ENCODE peak calls at places on chromosomes 16 and 17, in ten cellular contexts. S is transverse colon; D is substantia nigra; W is effector memory CD4-positive, alpha-beta T cell; Y is A549; O is GM23248; P is A673; B is CD8-positive, alpha-beta T cell; L is CD4-positive, CD25-positive, alpha-beta regulatory T cell; J is fibroblast of lung. X is an unnamed sample.

GRCh38 chr16:2964416-2965223 is 545 bp downstream of the KREMEN2 start:
- DNase-seq in B (peak), W (peak), J (no peak), Y (peak), L (peak), S (peak), P (peak), D (no peak), O (peak), X (no peak)

GRCh38 chr17:42422958-42423712 is at the start of gene CAVIN1:
- DNase-seq in J (peak), P (peak), L (no peak), S (peak), B (no peak), Y (peak), W (no peak), D (peak), O (peak), X (peak)

GRCh38 chr16:77431131-77431670 is 3.6 kb downstream of the ADAMTS18 start:
- DNase-seq in J (no peak), P (no peak), L (no peak), Y (no peak), W (no peak), S (no peak), D (no peak), O (peak), B (no peak), X (no peak)

GRCh38 chr17:56943505-56944125 is 17.2 kb downstream of the COIL start:
- DNase-seq in P (no peak), Y (no peak), B (no peak), D (no peak), L (no peak), J (no peak), W (no peak), O (no peak), S (no peak), X (no peak)

GRCh38 chr16:20611975-20612471 is 35.9 kb upstream of the ACSM2B start:
- DNase-seq in W (no peak), D (no peak), B (no peak), J (no peak), Y (no peak), P (no peak), S (no peak), L (no peak), O (no peak), X (no peak)

GRCh38 chr16:2821483-2822157 is 4.6 kb downstream of the PRSS21 start:
- DNase-seq in B (no peak), Y (no peak), S (peak), O (peak), J (no peak), D (no peak), W (no peak), P (no peak), L (no peak), X (no peak)

GRCh38 chr17:9635340-9635739 is 10.0 kb upstream of the USP43 start:
- DNase-seq in W (no peak), S (no peak), O (no peak), Y (no peak), D (no peak), P (no peak), B (no peak), L (no peak), J (no peak), X (no peak)

GRCh38 chr16:21100447-21100846 is 50.2 kb downstream of the DNAH3 start:
- DNase-seq in L (no peak), S (no peak), W (no peak), O (peak), J (peak), D (no peak), P (no peak), B (no peak), Y (peak), X (no peak)

GRCh38 chr16:4639899-4640509 is 15.4 kb downstream of the MGRN1 start:
- DNase-seq in D (no peak), B (no peak), J (no peak), P (no peak), Y (no peak), O (peak), S (no peak), L (no peak), W (no peak), X (no peak)

GRCh38 chr16:66881014-66881417 is 701 bp downstream of the PDP2 start:
- DNase-seq in Y (no peak), L (no peak), B (no peak), D (no peak), O (peak), J (no peak), W (no peak), P (no peak), S (no peak), X (no peak)

GRCh38 chr17:32161506-32162365 is 19.4 kb downstream of the RHOT1 start:
- DNase-seq in W (no peak), Y (no peak), O (peak), P (no peak), S (peak), L (no peak), B (no peak), J (peak), D (no peak), X (no peak)

GRCh38 chr16:88697116-88697830 is 8.9 kb downstream of the RNF166 start:
- DNase-seq in W (no peak), Y (no peak), B (no peak), P (no peak), S (no peak), O (no peak), J (no peak), L (no peak), D (no peak), X (no peak)

GRCh38 chr17:40602445-40603443 is 37.5 kb upstream of the CCR7 start:
- DNase-seq in D (no peak), J (no peak), W (peak), Y (no peak), P (no peak), S (no peak), O (no peak), L (peak), B (peak), X (no peak)

GRCh38 chr17:80192268-80192667 is 22.4 kb downstream of the CARD14 start:
- DNase-seq in B (no peak), J (no peak), W (no peak), D (peak), P (no peak), S (no peak), O (no peak), L (no peak), Y (no peak), X (no peak)

DNA sequence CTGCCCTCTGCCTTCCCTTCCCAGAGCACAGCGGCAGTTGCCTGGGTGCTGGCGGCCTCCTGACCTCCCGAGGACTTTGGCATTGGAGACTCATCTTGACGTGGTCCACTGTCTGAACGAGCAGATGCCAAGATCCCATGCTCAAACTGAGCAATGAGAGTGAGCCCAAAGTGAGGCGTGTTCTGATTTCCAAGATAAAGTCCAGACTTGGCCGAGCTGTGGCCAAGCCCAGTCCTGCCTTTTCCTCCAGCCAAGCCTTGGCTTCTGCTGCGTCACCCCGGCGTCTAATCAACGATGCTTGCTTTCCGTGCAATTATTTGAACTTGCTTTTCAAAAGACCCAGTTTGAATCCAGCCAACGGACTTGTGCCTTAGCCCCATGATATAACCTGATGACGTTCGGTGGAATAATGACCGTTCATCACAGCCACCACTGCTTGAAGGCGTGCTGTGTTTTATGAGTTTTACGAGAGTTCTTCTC is 179.2 kb downstream of the IRF8 start:
- DNase-seq in S (peak), L (no peak), O (no peak), W (no peak), Y (no peak), D (no peak), P (no peak), B (no peak), J (peak), X (no peak)
- H3K27ac ChIP-seq in S (peak), L (no peak), O (no peak), W (no peak), Y (no peak), D (no peak), P (no peak), B (no peak), J (peak), X (no peak)

DNA sequence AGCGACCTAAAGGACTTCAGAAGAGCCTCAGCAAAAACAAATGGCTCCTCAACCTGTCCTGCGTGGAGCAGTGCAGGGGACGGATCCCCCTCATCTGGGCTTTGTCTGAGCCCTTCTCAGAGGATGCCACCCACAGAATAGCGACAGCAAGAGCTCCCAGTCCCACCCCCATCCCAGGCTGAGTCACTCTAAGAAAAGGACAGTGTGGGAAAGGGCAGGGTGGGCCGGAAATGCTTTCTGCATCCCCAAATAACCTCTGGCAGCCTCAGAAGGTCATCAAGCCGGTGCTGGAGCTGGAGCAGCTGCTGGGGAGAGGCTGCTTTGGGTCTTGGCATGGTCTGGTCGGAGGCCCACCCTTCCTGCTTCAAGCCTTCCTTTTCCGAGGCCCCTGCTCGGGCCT is 8.9 kb downstream of the SLC12A4 start:
- DNase-seq in J (peak), L (no peak), S (peak), O (peak), Y (no peak), P (no peak), W (no peak), D (no peak), B (no peak), X (no peak)
- H3K27ac ChIP-seq in J (peak), L (no peak), S (peak), O (peak), Y (no peak), P (peak), W (no peak), D (no peak), B (no peak), X (no peak)

GRCh38 chr17:2175294-2175628 is 120.4 kb downstream of the HIC1 start:
- DNase-seq in S (no peak), L (no peak), O (peak), W (no peak), J (no peak), Y (no peak), P (no peak), D (no peak), B (no peak), X (no peak)

GRCh38 chr17:2173005-2173404 is 118.1 kb downstream of the HIC1 start:
- DNase-seq in J (peak), P (no peak), W (no peak), O (peak), S (no peak), B (no peak), Y (no peak), L (no peak), D (no peak), X (no peak)

GRCh38 chr17:2176484-2177175 is 121.7 kb downstream of the HIC1 start:
- DNase-seq in L (no peak), J (no peak), B (no peak), D (no peak), S (no peak), P (no peak), W (no peak), Y (no peak), O (no peak), X (no peak)

GRCh38 chr17:2174048-2174447 is 119.1 kb downstream of the HIC1 start:
- DNase-seq in O (peak), S (no peak), D (no peak), B (no peak), L (no peak), P (no peak), J (no peak), Y (no peak), W (no peak), X (no peak)

GRCh38 chr17:2174471-2175293 is 119.8 kb downstream of the HIC1 start:
- DNase-seq in D (no peak), O (peak), L (no peak), W (no peak), B (no peak), P (no peak), J (peak), Y (peak), S (peak), X (no peak)
- H3K27ac ChIP-seq in D (no peak), O (peak), L (no peak), W (no peak), B (no peak), P (no peak), J (peak), Y (peak), S (peak), X (no peak)

GRCh38 chr17:46152423-46152822 is 40.8 kb downstream of the KANSL1 start:
- DNase-seq in W (no peak), S (no peak), D (no peak), O (no peak), L (no peak), J (no peak), Y (no peak), P (no peak), B (no peak), X (no peak)
- H3K27ac ChIP-seq in W (no peak), S (no peak), D (no peak), O (no peak), L (peak), J (no peak), Y (no peak), P (no peak), B (no peak), X (no peak)

GRCh38 chr16:13939821-13940220 is 19.9 kb downstream of the ERCC4 start:
- DNase-seq in O (peak), S (no peak), Y (no peak), W (no peak), L (no peak), P (no peak), J (no peak), B (no peak), D (no peak), X (no peak)

GRCh38 chr16:13936596-13937081 is 16.7 kb downstream of the ERCC4 start:
- DNase-seq in P (peak), Y (peak), J (peak), L (no peak), S (no peak), B (no peak), D (no peak), O (peak), W (no peak), X (no peak)

GRCh38 chr16:13938480-13938879 is 18.5 kb downstream of the ERCC4 start:
- DNase-seq in Y (no peak), B (no peak), P (no peak), J (no peak), L (no peak), O (no peak), W (no peak), S (no peak), D (no peak), X (no peak)

GRCh38 chr16:13935408-13935807 is 15.5 kb downstream of the ERCC4 start:
- DNase-seq in O (no peak), J (no peak), S (no peak), W (no peak), B (no peak), P (peak), L (peak), D (no peak), Y (peak), X (no peak)

DNA sequence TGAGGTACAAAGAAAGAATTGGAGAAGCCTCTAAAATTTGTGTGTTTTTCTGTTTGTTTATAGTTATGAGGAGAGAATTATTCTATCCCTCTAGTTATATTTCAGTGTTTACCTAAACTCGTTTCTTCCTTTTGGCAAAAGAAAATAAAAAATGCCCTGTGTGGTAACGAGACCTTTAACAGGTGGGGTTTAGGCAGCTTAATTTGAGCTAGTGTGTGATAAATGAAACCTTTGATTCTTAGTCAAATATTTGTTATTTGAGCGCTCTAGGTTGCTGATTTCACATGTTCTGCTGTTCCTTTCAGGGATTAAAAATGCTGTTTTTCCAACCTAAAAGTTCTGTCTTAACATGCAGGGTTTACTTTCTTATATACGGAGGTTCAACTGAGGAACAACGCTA is 17.5 kb downstream of the ERCC4 start:
- DNase-seq in B (no peak), J (no peak), O (no peak), D (no peak), P (no peak), L (no peak), W (no peak), S (no peak), Y (no peak), X (no peak)
- H3K27ac ChIP-seq in B (no peak), J (no peak), O (no peak), D (no peak), P (no peak), L (no peak), W (no peak), S (no peak), Y (peak), X (no peak)

GRCh38 chr17:4160294-4160859 is 17.4 kb downstream of the CYB5D2 start:
- DNase-seq in B (no peak), Y (no peak), W (no peak), L (no peak), P (no peak), S (no peak), O (no peak), D (no peak), J (no peak), X (no peak)

GRCh38 chr17:4159761-4160160 is 16.8 kb downstream of the CYB5D2 start:
- DNase-seq in S (no peak), P (no peak), Y (no peak), W (no peak), O (no peak), L (no peak), D (no peak), B (no peak), J (no peak), X (no peak)

GRCh38 chr17:4156750-4157381 is 13.9 kb downstream of the CYB5D2 start:
- DNase-seq in D (no peak), S (no peak), L (no peak), J (no peak), W (no peak), B (no peak), Y (no peak), P (no peak), O (no peak), X (no peak)

GRCh38 chr17:4155980-4156620 is 13.1 kb downstream of the CYB5D2 start:
- DNase-seq in W (no peak), D (no peak), L (peak), O (no peak), B (no peak), J (no peak), P (no peak), Y (no peak), S (no peak), X (no peak)

GRCh38 chr17:4157618-4158333 is 14.8 kb downstream of the CYB5D2 start:
- DNase-seq in L (no peak), J (no peak), W (no peak), Y (no peak), O (no peak), D (no peak), P (no peak), B (no peak), S (no peak), X (no peak)
- H3K27ac ChIP-seq in L (no peak), J (no peak), W (no peak), Y (no peak), O (no peak), D (no peak), P (no peak), B (no peak), S (no peak), X (no peak)

GRCh38 chr16:353404-354285 is 1.1 kb upstream of the AXIN1 start:
- DNase-seq in O (peak), L (no peak), W (no peak), Y (no peak), D (no peak), B (no peak), P (no peak), S (no peak), J (no peak), X (no peak)
- H3K27ac ChIP-seq in O (no peak), L (peak), W (peak), Y (peak), D (peak), B (peak), P (peak), S (peak), J (no peak), X (no peak)

GRCh38 chr17:38561416-38562214 is 44.1 kb downstream of the SRCIN1 start:
- DNase-seq in P (no peak), J (no peak), S (no peak), B (no peak), L (peak), W (no peak), O (no peak), D (no peak), Y (no peak), X (no peak)
- H3K27ac ChIP-seq in P (no peak), J (no peak), S (no peak), B (no peak), L (no peak), W (no peak), O (no peak), D (peak), Y (no peak), X (no peak)